ENCODE peak calls at places on chromosomes 2 and 18, in seven cellular contexts. One of them, this sample, is unnamed.

GRCh38 chr18:47209166-47209565 is 33.0 kb upstream of the IER3IP1 start:
- DNase-seq in GM23248: peak
- DNase-seq in activated T-cell treated with anti-CD3 and anti-CD28 coated beads, Interleukin-2, amount 50 U/mL, for 72 hours: no peak
- DNase-seq in HT1080: no peak
- DNase-seq in cerebellum: no peak
- DNase-seq in CD8-positive, alpha-beta memory T cell: no peak
- DNase-seq in NB4: no peak
- DNase-seq in this sample: no peak

GRCh38 chr2:163191372-163191771 is 352.8 kb upstream of the KCNH7 start:
- DNase-seq in GM23248: peak
- DNase-seq in activated T-cell treated with anti-CD3 and anti-CD28 coated beads, Interleukin-2, amount 50 U/mL, for 72 hours: no peak
- DNase-seq in HT1080: peak
- DNase-seq in cerebellum: no peak
- DNase-seq in CD8-positive, alpha-beta memory T cell: no peak
- DNase-seq in NB4: peak
- DNase-seq in this sample: peak

GRCh38 chr18:58135806-58136331 is 91.8 kb downstream of the NEDD4L start:
- DNase-seq in GM23248: peak
- DNase-seq in activated T-cell treated with anti-CD3 and anti-CD28 coated beads, Interleukin-2, amount 50 U/mL, for 72 hours: peak
- DNase-seq in HT1080: peak
- DNase-seq in cerebellum: peak
- DNase-seq in CD8-positive, alpha-beta memory T cell: peak
- DNase-seq in NB4: peak
- DNase-seq in this sample: peak

GRCh38 chr2:26246818-26247217 is 2.1 kb downstream of the HADHB start:
- DNase-seq in GM23248: peak
- DNase-seq in activated T-cell treated with anti-CD3 and anti-CD28 coated beads, Interleukin-2, amount 50 U/mL, for 72 hours: peak
- DNase-seq in HT1080: peak
- DNase-seq in cerebellum: no peak
- DNase-seq in CD8-positive, alpha-beta memory T cell: no peak
- DNase-seq in NB4: peak
- DNase-seq in this sample: no peak

GRCh38 chr2:240499309-240500301 is 58.2 kb downstream of the ANKMY1 start:
- DNase-seq in GM23248: no peak
- DNase-seq in activated T-cell treated with anti-CD3 and anti-CD28 coated beads, Interleukin-2, amount 50 U/mL, for 72 hours: no peak
- DNase-seq in HT1080: no peak
- DNase-seq in cerebellum: no peak
- DNase-seq in CD8-positive, alpha-beta memory T cell: no peak
- DNase-seq in NB4: no peak
- DNase-seq in this sample: no peak

GRCh38 chr18:54859667-54860421 is 31.6 kb downstream of the RAB27B start:
- DNase-seq in GM23248: no peak
- DNase-seq in activated T-cell treated with anti-CD3 and anti-CD28 coated beads, Interleukin-2, amount 50 U/mL, for 72 hours: no peak
- DNase-seq in HT1080: no peak
- DNase-seq in cerebellum: no peak
- DNase-seq in CD8-positive, alpha-beta memory T cell: no peak
- DNase-seq in NB4: no peak
- DNase-seq in this sample: no peak

GRCh38 chr18:48104703-48105102 is 174.2 kb upstream of the SMAD2 start:
- DNase-seq in GM23248: no peak
- DNase-seq in activated T-cell treated with anti-CD3 and anti-CD28 coated beads, Interleukin-2, amount 50 U/mL, for 72 hours: no peak
- DNase-seq in HT1080: no peak
- DNase-seq in cerebellum: no peak
- DNase-seq in CD8-positive, alpha-beta memory T cell: no peak
- DNase-seq in NB4: no peak
- DNase-seq in this sample: no peak

GRCh38 chr2:1339757-1340515 is 73.3 kb upstream of the TPO start:
- DNase-seq in GM23248: no peak
- DNase-seq in activated T-cell treated with anti-CD3 and anti-CD28 coated beads, Interleukin-2, amount 50 U/mL, for 72 hours: no peak
- DNase-seq in HT1080: no peak
- DNase-seq in cerebellum: no peak
- DNase-seq in CD8-positive, alpha-beta memory T cell: no peak
- DNase-seq in NB4: no peak
- DNase-seq in this sample: peak

GRCh38 chr2:20650412-20650879 is 452 bp downstream of the HS1BP3 start:
- DNase-seq in GM23248: peak
- DNase-seq in activated T-cell treated with anti-CD3 and anti-CD28 coated beads, Interleukin-2, amount 50 U/mL, for 72 hours: peak
- DNase-seq in HT1080: peak
- DNase-seq in cerebellum: peak
- DNase-seq in CD8-positive, alpha-beta memory T cell: no peak
- DNase-seq in NB4: peak
- DNase-seq in this sample: peak

GRCh38 chr2:73716518-73717250 is 20.5 kb downstream of the TPRKB start:
- DNase-seq in GM23248: no peak
- DNase-seq in activated T-cell treated with anti-CD3 and anti-CD28 coated beads, Interleukin-2, amount 50 U/mL, for 72 hours: no peak
- DNase-seq in HT1080: peak
- DNase-seq in cerebellum: no peak
- DNase-seq in CD8-positive, alpha-beta memory T cell: no peak
- DNase-seq in NB4: no peak
- DNase-seq in this sample: peak

GRCh38 chr18:3466051-3466450 is 16.1 kb downstream of the TGIF1 start:
- DNase-seq in GM23248: peak
- DNase-seq in activated T-cell treated with anti-CD3 and anti-CD28 coated beads, Interleukin-2, amount 50 U/mL, for 72 hours: no peak
- DNase-seq in HT1080: peak
- DNase-seq in cerebellum: no peak
- DNase-seq in CD8-positive, alpha-beta memory T cell: no peak
- DNase-seq in NB4: peak
- DNase-seq in this sample: no peak

GRCh38 chr2:173854840-173855239 is 110.3 kb downstream of the SP3 start:
- DNase-seq in GM23248: peak
- DNase-seq in activated T-cell treated with anti-CD3 and anti-CD28 coated beads, Interleukin-2, amount 50 U/mL, for 72 hours: no peak
- DNase-seq in HT1080: peak
- DNase-seq in cerebellum: no peak
- DNase-seq in CD8-positive, alpha-beta memory T cell: no peak
- DNase-seq in NB4: peak
- DNase-seq in this sample: no peak

GRCh38 chr2:100513650-100514049 is 43.4 kb downstream of the NMS start:
- DNase-seq in GM23248: no peak
- DNase-seq in activated T-cell treated with anti-CD3 and anti-CD28 coated beads, Interleukin-2, amount 50 U/mL, for 72 hours: no peak
- DNase-seq in HT1080: no peak
- DNase-seq in cerebellum: no peak
- DNase-seq in CD8-positive, alpha-beta memory T cell: no peak
- DNase-seq in NB4: peak
- DNase-seq in this sample: peak

GRCh38 chr2:196783431-196784094 is 15.9 kb downstream of the GTF3C3 start:
- DNase-seq in GM23248: peak
- DNase-seq in activated T-cell treated with anti-CD3 and anti-CD28 coated beads, Interleukin-2, amount 50 U/mL, for 72 hours: peak
- DNase-seq in HT1080: peak
- DNase-seq in cerebellum: no peak
- DNase-seq in CD8-positive, alpha-beta memory T cell: no peak
- DNase-seq in NB4: peak
- DNase-seq in this sample: no peak

GRCh38 chr2:3107567-3107966 is 270.1 kb downstream of the EIPR1 start:
- DNase-seq in GM23248: no peak
- DNase-seq in activated T-cell treated with anti-CD3 and anti-CD28 coated beads, Interleukin-2, amount 50 U/mL, for 72 hours: no peak
- DNase-seq in HT1080: no peak
- DNase-seq in cerebellum: no peak
- DNase-seq in CD8-positive, alpha-beta memory T cell: no peak
- DNase-seq in NB4: no peak
- DNase-seq in this sample: no peak

GRCh38 chr2:53987336-53987921 is 16.6 kb upstream of the PSME4 start:
- DNase-seq in GM23248: peak
- DNase-seq in activated T-cell treated with anti-CD3 and anti-CD28 coated beads, Interleukin-2, amount 50 U/mL, for 72 hours: no peak
- DNase-seq in HT1080: no peak
- DNase-seq in cerebellum: no peak
- DNase-seq in CD8-positive, alpha-beta memory T cell: no peak
- DNase-seq in NB4: no peak
- DNase-seq in this sample: no peak

GRCh38 chr2:127174176-127174575 is 45.9 kb downstream of the CYP27C1 start:
- DNase-seq in GM23248: peak
- DNase-seq in activated T-cell treated with anti-CD3 and anti-CD28 coated beads, Interleukin-2, amount 50 U/mL, for 72 hours: no peak
- DNase-seq in HT1080: no peak
- DNase-seq in cerebellum: no peak
- DNase-seq in CD8-positive, alpha-beta memory T cell: no peak
- DNase-seq in NB4: peak
- DNase-seq in this sample: peak

GRCh38 chr2:240250150-240250984 is 109.9 kb upstream of the OTOS start:
- DNase-seq in GM23248: no peak
- DNase-seq in activated T-cell treated with anti-CD3 and anti-CD28 coated beads, Interleukin-2, amount 50 U/mL, for 72 hours: no peak
- DNase-seq in HT1080: no peak
- DNase-seq in cerebellum: no peak
- DNase-seq in CD8-positive, alpha-beta memory T cell: no peak
- DNase-seq in NB4: no peak
- DNase-seq in this sample: no peak